ENCODE peak calls at places on chromosomes 4 and X, in seven cellular contexts. W is activated T-cell treated with anti-CD3 and anti-CD28 coated beads, Interleukin-2, amount 50 U/mL, for 72 hours; D is KBM-7; G is PC-9; O is activated CD4-positive, alpha-beta T cell treated with anti-CD3 and anti-CD28 coated beads, Interleukin-2, amount 10 ng/mL, durations not matched to agents 7 days and 5 days; A is neural crest cell; X is sigmoid colon. P is an unnamed sample.

GRCh38 chr4:140861359-140862181 is 105.4 kb upstream of the TBC1D9 start:
- DNase-seq in G (peak; percentile 48), A (peak; percentile 70), D (peak; percentile 78), W (peak; percentile 50), X (peak; percentile 86), O (peak; percentile 70), P (peak; percentile 46)

GRCh38 chr4:79678472-79679202 is 270.6 kb upstream of the GK2 start:
- DNase-seq in W (no peak), O (no peak), D (peak; percentile 71), A (no peak), G (no peak), X (no peak), P (no peak)

GRCh38 chrX:10591363-10592036 is 28.9 kb downstream of the MID1 start:
- DNase-seq in D (no peak), G (no peak), W (no peak), A (no peak), X (no peak), O (no peak), P (no peak)

GRCh38 chr4:47415719-47416118 is 47.8 kb downstream of the COMMD8 start:
- DNase-seq in G (no peak), X (no peak), A (no peak), W (no peak), O (no peak), D (no peak), P (no peak)

GRCh38 chrX:9494806-9495205 is 29.9 kb downstream of the TBL1X start:
- DNase-seq in D (peak; percentile 20), A (no peak), W (no peak), X (peak; percentile 77), G (no peak), O (no peak), P (no peak)

GRCh38 chrX:10239611-10240064 is 82.9 kb downstream of the CLCN4 start:
- DNase-seq in W (no peak), A (no peak), G (peak; percentile 70), D (no peak), X (peak; percentile 68), O (no peak), P (no peak)

GRCh38 chr4:155805016-155805415 is 46.2 kb downstream of the GUCY1B1 start:
- DNase-seq in D (no peak), A (no peak), G (no peak), X (no peak), W (no peak), O (no peak), P (no peak)

GRCh38 chr4:38753021-38753806 is 29.6 kb downstream of the TLR10 start:
- DNase-seq in X (peak; percentile 96), O (no peak), G (peak; percentile 89), A (peak; percentile 73), D (peak; percentile 77), W (no peak), P (no peak)

GRCh38 chr4:182924497-182924896 is 7.3 kb upstream of the DCTD start:
- DNase-seq in A (no peak), X (no peak), G (no peak), O (no peak), W (no peak), D (no peak), P (no peak)

GRCh38 chr4:3340038-3340702 is 47.3 kb downstream of the RGS12 start:
- DNase-seq in G (no peak), A (no peak), X (no peak), W (no peak), D (no peak), O (no peak), P (no peak)

GRCh38 chr4:146159384-146160058 is 16.0 kb upstream of the LSM6 start:
- DNase-seq in X (no peak), D (no peak), G (no peak), O (no peak), W (no peak), A (no peak), P (no peak)

GRCh38 chr4:54093609-54094240 is 6.2 kb upstream of the GSX2 start:
- DNase-seq in O (no peak), X (no peak), D (no peak), G (no peak), W (no peak), A (no peak), P (no peak)

GRCh38 chr4:89129080-89129640 is 17.8 kb downstream of the TIGD2 start:
- DNase-seq in W (no peak), O (no peak), X (no peak), D (no peak), A (no peak), G (no peak), P (no peak)

GRCh38 chrX:13119386-13119785 is 75.0 kb upstream of the FAM9C start:
- DNase-seq in W (no peak), A (no peak), G (no peak), X (no peak), O (no peak), D (no peak), P (no peak)

GRCh38 chr4:89152972-89153371 is 41.6 kb downstream of the TIGD2 start:
- DNase-seq in D (peak; percentile 50), X (no peak), G (no peak), O (no peak), A (no peak), W (no peak), P (no peak)